ENCODE peak calls at places on chromosomes 2 and 18, in eight cellular contexts. O is AG09309, X is IMR-90, M is upper lobe of right lung, Z is ovary, L is WTC11, E is psoas muscle, U is tibial artery. D is an unnamed sample.

GRCh38 chr2:54470241-54470938 is 14.3 kb downstream of the SPTBN1 start:
- DNase-seq in L (no peak), U (no peak), E (no peak), M (no peak), O (no peak), Z (no peak), X (peak; percentile 79), D (no peak)

GRCh38 chr2:26576565-26577441 is 64.4 kb downstream of the CIB4 start:
- DNase-seq in X (no peak), O (no peak), E (no peak), Z (no peak), U (peak; percentile 62), L (no peak), M (peak; percentile 56), D (no peak)

GRCh38 chr2:145623136-145623535 is 1103.2 kb upstream of the ZEB2 start:
- DNase-seq in U (no peak), O (peak; percentile 35), E (no peak), X (peak; percentile 72), L (no peak), M (no peak), Z (no peak), D (no peak)

GRCh38 chr2:75608684-75609333 is 37.8 kb upstream of the MRPL19 start:
- DNase-seq in E (peak; percentile 38), M (peak; percentile 84), Z (no peak), X (peak; percentile 47), L (peak; percentile 80), O (no peak), U (no peak), D (peak; percentile 79)

GRCh38 chr2:16617282-16618266 is 48.1 kb downstream of the CYRIA start:
- DNase-seq in L (peak; percentile 54), M (no peak), U (no peak), O (no peak), Z (no peak), X (peak; percentile 56), E (no peak), D (no peak)

GRCh38 chr2:20164061-20164733 is 60.7 kb downstream of the SDC1 start:
- DNase-seq in L (no peak), X (no peak), U (peak; percentile 55), Z (no peak), O (no peak), E (no peak), M (peak; percentile 53), D (no peak)

GRCh38 chr2:84989422-84989821 is 18.5 kb downstream of the KCMF1 start:
- DNase-seq in X (no peak), L (no peak), E (no peak), O (no peak), Z (no peak), M (no peak), U (no peak), D (no peak)

GRCh38 chr2:219386532-219387280 is 1.0 kb downstream of the DNPEP start:
- DNase-seq in E (no peak), U (no peak), L (peak; percentile 30), Z (peak; percentile 53), O (no peak), X (no peak), M (no peak), D (no peak)

GRCh38 chr18:50849448-50849847 is 29.5 kb upstream of the ME2 start:
- DNase-seq in L (no peak), M (no peak), Z (no peak), O (no peak), X (peak; percentile 11), U (no peak), E (no peak), D (no peak)

GRCh38 chr18:42969366-42969765 is 146.1 kb downstream of the RIT2 start:
- DNase-seq in E (no peak), M (no peak), O (no peak), X (no peak), L (no peak), Z (no peak), U (no peak), D (no peak)

GRCh38 chr2:75547345-75548035 is 13.2 kb downstream of the EVA1A start:
- DNase-seq in M (no peak), X (peak; percentile 88), E (no peak), O (peak; percentile 46), Z (no peak), U (no peak), L (no peak), D (no peak)

GRCh38 chr2:107305966-107306365 is 420.0 kb upstream of the ST6GAL2 start:
- DNase-seq in O (no peak), Z (no peak), L (no peak), E (no peak), U (no peak), M (no peak), X (no peak), D (no peak)

GRCh38 chr2:120873958-120874357 is 138.3 kb downstream of the GLI2 start:
- DNase-seq in Z (no peak), L (no peak), E (no peak), M (no peak), X (no peak), O (no peak), U (no peak), D (no peak)

GRCh38 chr2:226380679-226381078 is 418.9 kb downstream of the IRS1 start:
- DNase-seq in X (no peak), M (no peak), U (no peak), O (no peak), L (no peak), Z (no peak), E (peak; percentile 13), D (no peak)

GRCh38 chr2:11852526-11853196 is 106.2 kb downstream of the LPIN1 start:
- DNase-seq in O (no peak), X (no peak), Z (no peak), L (no peak), M (no peak), E (no peak), U (no peak), D (no peak)

GRCh38 chr2:143939976-143940375 is 579.9 kb downstream of the ZEB2 start:
- DNase-seq in M (no peak), L (no peak), Z (no peak), E (no peak), O (no peak), X (peak; percentile 51), U (no peak), D (no peak)

GRCh38 chr18:24212939-24213338 is 74.1 kb downstream of the CABYR start:
- DNase-seq in O (peak; percentile 42), Z (no peak), M (no peak), X (peak; percentile 96), E (no peak), L (no peak), U (no peak), D (no peak)

GRCh38 chr2:168157926-168158325 is 89.5 kb downstream of the STK39 start:
- DNase-seq in O (no peak), L (no peak), E (no peak), U (no peak), M (no peak), X (no peak), Z (no peak), D (no peak)

GRCh38 chr2:168159754-168160585 is 87.4 kb downstream of the STK39 start:
- DNase-seq in E (no peak), O (no peak), L (no peak), X (no peak), Z (no peak), M (no peak), U (no peak), D (no peak)

GRCh38 chr2:168157070-168157469 is 90.3 kb downstream of the STK39 start:
- DNase-seq in Z (no peak), M (no peak), U (no peak), E (no peak), X (no peak), O (no peak), L (no peak), D (no peak)

GRCh38 chr2:168156661-168157060 is 90.7 kb downstream of the STK39 start:
- DNase-seq in Z (no peak), U (no peak), E (peak; percentile 13), L (no peak), X (peak; percentile 48), O (peak; percentile 76), M (no peak), D (no peak)

DNA sequence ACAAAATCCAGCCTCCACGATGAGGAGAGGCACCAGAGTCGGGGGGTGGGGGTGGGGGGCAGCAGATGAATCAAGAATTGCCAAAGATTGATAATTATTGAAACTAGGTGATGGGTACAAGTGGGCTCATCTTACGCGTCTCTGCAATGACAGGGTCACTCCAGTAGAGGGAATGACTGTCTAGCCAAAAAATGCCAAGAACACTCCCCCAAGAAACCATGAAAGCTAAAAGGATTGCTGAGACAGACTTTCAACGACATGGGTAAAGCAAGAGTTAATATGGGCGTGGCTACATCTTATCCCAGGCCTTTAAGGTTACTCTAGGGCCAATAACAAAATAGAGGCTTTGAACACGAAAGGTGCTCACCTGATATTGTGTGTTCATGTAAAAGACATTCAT is 86.5 kb downstream of the STK39 start:
- DNase-seq in X (no peak), U (no peak), M (no peak), O (no peak), Z (no peak), L (no peak), E (no peak), D (peak; percentile 8)
- TF ChIP-seq CTCF in X (peak; percentile 5), U (no peak), M (no peak), O (no peak), Z (no peak), L (no peak), E (no peak), D (peak; percentile 29)

GRCh38 chr2:231483398-231484329 is 19.4 kb upstream of the NCL start:
- DNase-seq in L (peak; percentile 35), X (no peak), O (no peak), E (peak; percentile 40), Z (peak; percentile 43), M (peak; percentile 69), U (peak; percentile 70), D (peak; percentile 79)
- TF ChIP-seq CTCF in L (no peak), X (no peak), O (no peak), E (no peak), Z (no peak), M (no peak), U (no peak), D (no peak)

GRCh38 chr18:47755102-47755456 is 175.4 kb downstream of the SMAD2 start:
- DNase-seq in L (no peak), Z (no peak), M (no peak), E (no peak), U (no peak), O (no peak), X (no peak), D (no peak)

GRCh38 chr18:47756364-47757016 is 174.0 kb downstream of the SMAD2 start:
- DNase-seq in L (peak; percentile 83), Z (no peak), O (no peak), M (peak; percentile 79), U (no peak), X (peak; percentile 33), E (peak; percentile 33), D (peak; percentile 68)

GRCh38 chr18:47752796-47753645 is 177.4 kb downstream of the SMAD2 start:
- DNase-seq in E (no peak), Z (no peak), L (no peak), M (no peak), O (no peak), X (no peak), U (no peak), D (no peak)

GRCh38 chr18:47758000-47758399 is 172.5 kb downstream of the SMAD2 start:
- DNase-seq in L (no peak), E (no peak), U (no peak), X (no peak), M (no peak), Z (no peak), O (no peak), D (no peak)

GRCh38 chr18:47754311-47755101 is 176.0 kb downstream of the SMAD2 start:
- DNase-seq in U (no peak), M (peak; percentile 73), E (no peak), O (no peak), Z (no peak), X (no peak), L (peak; percentile 94), D (peak; percentile 82)
- TF ChIP-seq CTCF in U (no peak), M (peak; percentile 77), E (peak; percentile 38), O (peak; percentile 82), Z (no peak), X (peak; percentile 49), L (peak; percentile 99), D (peak; percentile 96)

GRCh38 chr2:189466656-189467055 is 25.4 kb downstream of the WDR75 start:
- DNase-seq in L (no peak), X (peak; percentile 50), E (no peak), U (no peak), M (no peak), Z (no peak), O (peak; percentile 1), D (no peak)
- TF ChIP-seq CTCF in L (peak; percentile 22), X (peak; percentile 61), E (peak; percentile 77), U (peak; percentile 79), M (peak; percentile 63), Z (peak; percentile 59), O (peak; percentile 51), D (peak; percentile 48)